ENCODE peak calls at places on chromosomes 12 and 14, in four cellular contexts. H, L, R and N are unnamed samples.

GRCh38 chr12:122318607-122319311 is 52.5 kb upstream of the VPS33A start:
- DNase-seq in H (no peak), L (no peak), R (no peak), N (no peak)

GRCh38 chr12:82838123-82838522 is 151.4 kb downstream of the TMTC2 start:
- DNase-seq in H (peak), L (no peak), R (no peak), N (no peak)

GRCh38 chr14:75980856-75981255 is 939 bp downstream of the TGFB3 start:
- DNase-seq in H (no peak), L (no peak), R (no peak), N (no peak)

GRCh38 chr14:75096959-75097358 is 27.5 kb downstream of the ZC2HC1C start:
- DNase-seq in H (no peak), L (no peak), R (no peak), N (no peak)

GRCh38 chr12:123167329-123167728 is 16.4 kb upstream of the PITPNM2 start:
- DNase-seq in H (no peak), L (no peak), R (no peak), N (no peak)

GRCh38 chr12:10018390-10018789 is 8.0 kb downstream of the CLEC12B start:
- DNase-seq in H (no peak), L (no peak), R (no peak), N (no peak)

GRCh38 chr14:68806526-68807147 is 13.8 kb upstream of the ZFP36L1 start:
- DNase-seq in H (peak), L (no peak), R (no peak), N (no peak)

GRCh38 chr12:19036673-19037357 is 92.7 kb upstream of the PLEKHA5 start:
- DNase-seq in H (no peak), L (no peak), R (no peak), N (no peak)

GRCh38 chr14:76918176-76918750 is 92.1 kb downstream of the LRRC74A start:
- DNase-seq in H (peak), L (no peak), R (no peak), N (no peak)

GRCh38 chr14:71139058-71139946 is 232.0 kb downstream of the PCNX1 start:
- DNase-seq in H (peak), L (peak), R (peak), N (peak)

GRCh38 chr12:5166976-5167375 is 123.3 kb downstream of the KCNA5 start:
- DNase-seq in H (no peak), L (no peak), R (no peak), N (no peak)

GRCh38 chr12:110704750-110705149 is 15.8 kb upstream of the HVCN1 start:
- DNase-seq in H (no peak), L (no peak), R (peak), N (no peak)

GRCh38 chr14:90288646-90289355 is 32.4 kb downstream of the PSMC1 start:
- DNase-seq in H (no peak), L (no peak), R (no peak), N (no peak)

GRCh38 chr14:54177861-54178591 is 218.8 kb upstream of the CDKN3 start:
- DNase-seq in H (no peak), L (no peak), R (no peak), N (no peak)

GRCh38 chr14:49692895-49693737 is at the start of gene KLHDC1:
- DNase-seq in H (peak), L (peak), R (peak), N (peak)

GRCh38 chr12:50764861-50765324 is 992 bp downstream of the ATF1 start:
- DNase-seq in H (no peak), L (peak), R (peak), N (no peak)

GRCh38 chr12:123546281-123546680 is 12.8 kb upstream of the RILPL1 start:
- DNase-seq in H (no peak), L (no peak), R (no peak), N (no peak)

GRCh38 chr14:94764573-94764972 is 5.3 kb downstream of the GSC start:
- DNase-seq in H (no peak), L (no peak), R (no peak), N (no peak)

GRCh38 chr14:50667491-50668007 is 557 bp downstream of the SAV1 start:
- DNase-seq in H (peak), L (peak), R (peak), N (no peak)

GRCh38 chr12:6116481-6117021 is 7.9 kb downstream of the VWF start:
- DNase-seq in H (no peak), L (no peak), R (no peak), N (no peak)

GRCh38 chr12:131832393-131833231 is 4.4 kb downstream of the MMP17 start:
- DNase-seq in H (peak), L (no peak), R (no peak), N (no peak)

GRCh38 chr12:66929121-66929520 is 250.2 kb upstream of the GRIP1 start:
- DNase-seq in H (no peak), L (no peak), R (peak), N (no peak)

GRCh38 chr12:121522962-121523361 is 57.9 kb downstream of the KDM2B start:
- DNase-seq in H (peak), L (no peak), R (no peak), N (no peak)

GRCh38 chr12:107423531-107423930 is 262.1 kb upstream of the PWP1 start:
- DNase-seq in H (no peak), L (no peak), R (no peak), N (no peak)

GRCh38 chr12:124456133-124456651 is 111.2 kb downstream of the NCOR2 start:
- DNase-seq in H (no peak), L (no peak), R (no peak), N (no peak)

GRCh38 chr12:24993756-24994155 is 44.9 kb upstream of the BCAT1 start:
- DNase-seq in H (no peak), L (no peak), R (no peak), N (no peak)

GRCh38 chr12:65825573-65826512 is 1.6 kb downstream of the HMGA2 start:
- DNase-seq in H (no peak), L (no peak), R (peak), N (no peak)

GRCh38 chr14:68926236-68926635 is 52.9 kb downstream of the ACTN1 start:
- DNase-seq in H (no peak), L (no peak), R (peak), N (no peak)

GRCh38 chr12:16473610-16474326 is 126.3 kb downstream of the MGST1 start:
- DNase-seq in H (no peak), L (no peak), R (no peak), N (no peak)

GRCh38 chr12:1650954-1651353 is 21.9 kb downstream of the WNT5B start:
- DNase-seq in H (no peak), L (no peak), R (no peak), N (no peak)

GRCh38 chr12:50221228-50222008 is 54.2 kb upstream of the CERS5 start:
- DNase-seq in H (no peak), L (no peak), R (no peak), N (no peak)

GRCh38 chr14:23009939-23010718 is at the start of gene C14orf93:
- DNase-seq in H (peak), L (peak), R (peak), N (peak)

GRCh38 chr14:67429651-67430205 is 17.8 kb upstream of the PLEK2 start:
- DNase-seq in H (no peak), L (no peak), R (no peak), N (no peak)

GRCh38 chr12:115403689-115404088 is 719.7 kb upstream of the TBX3 start:
- DNase-seq in H (no peak), L (no peak), R (no peak), N (no peak)

GRCh38 chr12:5808956-5809355 is 136.1 kb downstream of the ANO2 start:
- DNase-seq in H (no peak), L (no peak), R (no peak), N (no peak)